ENCODE peak calls at places on chromosomes 2 and 18, in five cellular contexts. B is stimulated activated CD8-positive, alpha-beta memory T cell treated with anti-CD3 and anti-CD28 coated beads, Interleukin-7, amount 100 ng/mL, for 24 hours; S is T-helper 9 cell; N is ecto neural progenitor cell; L is GDM1. G is an unnamed sample.

GRCh38 chr2:126858436-126858835 is 40.3 kb upstream of the TEX51 start:
- DNase-seq in B (no peak), S (no peak), N (no peak), L (no peak), G (no peak)

GRCh38 chr2:206442854-206443734 is at the start of gene ADAM23:
- DNase-seq in N (peak; percentile 87), B (peak; percentile 24), L (no peak), S (peak; percentile 34), G (peak; percentile 84)

GRCh38 chr2:85668009-85668856 is at the start of gene SFTPB:
- DNase-seq in N (no peak), S (no peak), L (no peak), B (no peak), G (no peak)

GRCh38 chr18:75391275-75392115 is 36.0 kb downstream of the SMIM21 start:
- DNase-seq in L (no peak), B (no peak), S (no peak), N (no peak), G (no peak)

GRCh38 chr18:11668441-11669169 is 20.5 kb upstream of the GNAL start:
- DNase-seq in N (no peak), S (no peak), B (no peak), L (no peak), G (no peak)

GRCh38 chr2:45276914-45277313 is 267.7 kb upstream of the SIX2 start:
- DNase-seq in S (no peak), B (no peak), L (no peak), N (no peak), G (no peak)

GRCh38 chr2:150570712-150571111 is 83.2 kb upstream of the RND3 start:
- DNase-seq in N (no peak), B (no peak), L (no peak), S (no peak), G (no peak)

GRCh38 chr2:15507061-15507460 is 54.1 kb downstream of the NBAS start:
- DNase-seq in S (no peak), N (no peak), B (no peak), L (no peak), G (no peak)

GRCh38 chr2:1973636-1974035 is 229.3 kb upstream of the PXDN start:
- DNase-seq in L (no peak), S (no peak), B (no peak), N (no peak), G (no peak)

GRCh38 chr2:15747698-15748471 is 156.2 kb downstream of the DDX1 start:
- DNase-seq in B (no peak), S (no peak), L (no peak), N (peak; percentile 85), G (peak; percentile 66)

GRCh38 chr2:63692002-63692606 is 103.3 kb downstream of the MDH1 start:
- DNase-seq in S (no peak), B (no peak), N (no peak), L (no peak), G (no peak)

GRCh38 chr2:188897096-188897495 is 77.1 kb upstream of the COL3A1 start:
- DNase-seq in L (no peak), B (no peak), S (no peak), N (no peak), G (no peak)

GRCh38 chr18:31245820-31246219 is 72.1 kb upstream of the DSG1 start:
- DNase-seq in S (no peak), N (no peak), L (no peak), B (no peak), G (no peak)

GRCh38 chr2:10007921-10008808 is 35.2 kb upstream of the KLF11 start:
- DNase-seq in B (no peak), S (no peak), N (no peak), L (no peak), G (no peak)

GRCh38 chr2:8086796-8087479 is 594.9 kb upstream of the ID2 start:
- DNase-seq in N (no peak), B (no peak), L (no peak), S (no peak), G (no peak)

GRCh38 chr2:88180594-88181240 is 10.6 kb downstream of the THNSL2 start:
- DNase-seq in B (no peak), S (no peak), L (no peak), N (no peak), G (no peak)

GRCh38 chr18:30730915-30731314 is 311.6 kb downstream of the DSC3 start:
- DNase-seq in N (peak; percentile 58), L (no peak), S (no peak), B (no peak), G (no peak)

GRCh38 chr2:99608092-99608491 is 118.3 kb upstream of the REV1 start:
- DNase-seq in L (no peak), S (no peak), N (no peak), B (no peak), G (no peak)

GRCh38 chr2:45024600-45025291 is 15.5 kb upstream of the SIX2 start:
- DNase-seq in B (no peak), S (no peak), N (no peak), L (no peak), G (no peak)

GRCh38 chr2:207223051-207223450 is 57.3 kb upstream of the KLF7 start:
- DNase-seq in L (no peak), B (no peak), S (no peak), N (no peak), G (no peak)

GRCh38 chr2:53739057-53739456 is 28.5 kb upstream of the CHAC2 start:
- DNase-seq in L (no peak), S (no peak), N (no peak), B (no peak), G (no peak)

G was measured in H1.